ENCODE peak calls at places on chromosomes 11 and 22, in eight cellular contexts. R, V, P, T, K, H, W and M are unnamed samples.

GRCh38 chr11:48096588-48097525 is 116.5 kb downstream of the PTPRJ start:
- DNase-seq in K (no peak), R (no peak), W (no peak), T (no peak), V (peak), H (no peak), P (peak), M (peak)

GRCh38 chr22:19045094-19045493 is 77.1 kb downstream of the DGCR2 start:
- DNase-seq in H (no peak), V (no peak), P (no peak), K (no peak), T (no peak), W (no peak), R (no peak), M (no peak)

GRCh38 chr11:1373536-1374214 is 16.1 kb upstream of the BRSK2 start:
- DNase-seq in K (no peak), H (no peak), T (no peak), P (no peak), V (peak), W (no peak), R (no peak), M (no peak)

GRCh38 chr11:112520293-112520692 is 259.6 kb upstream of the PLET1 start:
- DNase-seq in K (no peak), P (no peak), W (no peak), R (no peak), V (no peak), T (no peak), H (no peak), M (no peak)

GRCh38 chr22:35509451-35509850 is 31.2 kb upstream of the RASD2 start:
- DNase-seq in W (no peak), R (no peak), T (no peak), P (no peak), V (no peak), H (no peak), K (no peak), M (no peak)

GRCh38 chr11:126404367-126404766 is 48.9 kb downstream of the ST3GAL4 start:
- DNase-seq in R (peak), V (no peak), H (no peak), T (no peak), P (no peak), W (no peak), K (no peak), M (peak)

GRCh38 chr11:72326151-72326842 is 82.3 kb upstream of the PHOX2A start:
- DNase-seq in V (peak), W (no peak), H (no peak), R (no peak), K (peak), P (no peak), T (no peak), M (peak)

GRCh38 chr11:65500262-65501004 is 1.6 kb downstream of the MALAT1 start:
- DNase-seq in V (peak), K (no peak), H (no peak), W (peak), R (no peak), T (no peak), P (peak), M (peak)

GRCh38 chr11:117418685-117419084 is 91.0 kb downstream of the CEP164 start:
- DNase-seq in P (no peak), K (no peak), V (no peak), H (no peak), T (no peak), W (no peak), R (no peak), M (no peak)

GRCh38 chr11:109027851-109028250 is 363.0 kb downstream of the DDX10 start:
- DNase-seq in W (no peak), T (no peak), P (peak), V (no peak), R (no peak), K (no peak), H (no peak), M (no peak)

GRCh38 chr22:50399751-50400331 is 56.7 kb downstream of the PPP6R2 start:
- DNase-seq in R (peak), V (peak), K (peak), T (peak), W (peak), P (peak), H (no peak), M (peak)

GRCh38 chr11:130999992-131000770 is 83.9 kb upstream of the SNX19 start:
- DNase-seq in P (peak), K (no peak), H (no peak), V (peak), W (no peak), T (no peak), R (no peak), M (peak)

GRCh38 chr11:19474954-19475811 is 234.4 kb upstream of the E2F8 start:
- DNase-seq in V (no peak), T (peak), K (no peak), P (peak), R (peak), H (peak), W (peak), M (peak)

GRCh38 chr22:23380230-23380573 is 199.9 kb downstream of the IGLL1 start:
- DNase-seq in K (no peak), T (no peak), R (no peak), W (no peak), V (no peak), H (peak), P (no peak), M (no peak)

GRCh38 chr11:76293189-76293631 is 86.9 kb upstream of the WNT11 start:
- DNase-seq in T (no peak), R (no peak), V (no peak), W (no peak), K (peak), H (no peak), P (no peak), M (no peak)

GRCh38 chr11:61657566-61657965 is 22.6 kb upstream of the DAGLA start:
- DNase-seq in R (no peak), T (no peak), W (no peak), H (peak), K (no peak), V (no peak), P (peak), M (no peak)

GRCh38 chr22:33076368-33076767 is 18.2 kb upstream of the SYN3 start:
- DNase-seq in W (no peak), T (no peak), R (peak), P (peak), V (peak), K (no peak), H (no peak), M (peak)

GRCh38 chr22:26304730-26305129 is 124.3 kb upstream of the ASPHD2 start:
- DNase-seq in W (no peak), T (no peak), R (no peak), P (no peak), V (no peak), H (no peak), K (no peak), M (no peak)

GRCh38 chr11:19683141-19683805 is 29.4 kb upstream of the NAV2 start:
- DNase-seq in K (no peak), H (no peak), W (no peak), P (peak), R (no peak), T (no peak), V (no peak), M (no peak)

GRCh38 chr22:24564376-24565058 is 8.7 kb downstream of the SNRPD3 start:
- DNase-seq in W (no peak), R (no peak), K (no peak), P (no peak), T (no peak), V (peak), H (no peak), M (no peak)

GRCh38 chr11:94654201-94654600 is 87.0 kb downstream of the PIWIL4 start:
- DNase-seq in T (no peak), P (no peak), K (no peak), V (no peak), R (no peak), W (no peak), H (no peak), M (no peak)

GRCh38 chr11:208917-209260 is 1.4 kb downstream of the RIC8A start:
- DNase-seq in R (no peak), P (no peak), V (no peak), K (no peak), T (peak), H (no peak), W (no peak), M (no peak)

GRCh38 chr11:12998336-12998735 is 10.8 kb upstream of the RASSF10 start:
- DNase-seq in T (no peak), V (no peak), W (no peak), P (no peak), H (peak), K (no peak), R (no peak), M (no peak)

GRCh38 chr22:24707477-24707816 is 67.1 kb downstream of the PIWIL3 start:
- DNase-seq in P (no peak), W (no peak), H (no peak), R (peak), K (no peak), V (no peak), T (no peak), M (peak)